ENCODE peak calls at places on chromosomes 2 and 18, in five cellular contexts. One of them, this sample, is unnamed.

GRCh38 chr2:192196451-192197194 is 1.9 kb upstream of the TMEFF2 start:
- DNase-seq in trophoblast cell: no peak
- DNase-seq in mesenchymal stem cell: peak
- DNase-seq in neuronal stem cell: peak
- DNase-seq in H1: no peak
- DNase-seq in this sample: no peak

GRCh38 chr2:180905002-180905401 is 75.4 kb upstream of the UBE2E3 start:
- DNase-seq in trophoblast cell: no peak
- DNase-seq in H1: no peak
- DNase-seq in neuronal stem cell: no peak
- DNase-seq in mesenchymal stem cell: peak
- DNase-seq in this sample: peak

GRCh38 chr2:217935245-217935879 is 67.4 kb downstream of the TNS1 start:
- DNase-seq in trophoblast cell: no peak
- DNase-seq in mesenchymal stem cell: no peak
- DNase-seq in neuronal stem cell: no peak
- DNase-seq in H1: no peak
- DNase-seq in this sample: no peak

GRCh38 chr18:9323750-9324445 is 10.7 kb upstream of the TWSG1 start:
- DNase-seq in trophoblast cell: no peak
- DNase-seq in neuronal stem cell: no peak
- DNase-seq in H1: no peak
- DNase-seq in mesenchymal stem cell: peak
- DNase-seq in this sample: no peak

GRCh38 chr2:25964891-25965290 is 17.4 kb downstream of the KIF3C start:
- DNase-seq in trophoblast cell: peak
- DNase-seq in mesenchymal stem cell: no peak
- DNase-seq in neuronal stem cell: no peak
- DNase-seq in H1: no peak
- DNase-seq in this sample: no peak

GRCh38 chr18:49322770-49323490 is 137.5 kb downstream of the DYM start:
- DNase-seq in neuronal stem cell: no peak
- DNase-seq in trophoblast cell: no peak
- DNase-seq in mesenchymal stem cell: no peak
- DNase-seq in H1: no peak
- DNase-seq in this sample: no peak

GRCh38 chr2:26471766-26472706 is 5.9 kb downstream of the OTOF start:
- DNase-seq in mesenchymal stem cell: no peak
- DNase-seq in trophoblast cell: peak
- DNase-seq in neuronal stem cell: no peak
- DNase-seq in H1: no peak
- DNase-seq in this sample: no peak

GRCh38 chr2:222268311-222268980 is 30.4 kb downstream of the PAX3 start:
- DNase-seq in H1: no peak
- DNase-seq in mesenchymal stem cell: no peak
- DNase-seq in trophoblast cell: no peak
- DNase-seq in neuronal stem cell: no peak
- DNase-seq in this sample: no peak

GRCh38 chr18:36262971-36263370 is 34.5 kb upstream of the FHOD3 start:
- DNase-seq in H1: no peak
- DNase-seq in neuronal stem cell: no peak
- DNase-seq in trophoblast cell: no peak
- DNase-seq in mesenchymal stem cell: no peak
- DNase-seq in this sample: no peak
- H2BK12ac ChIP-seq in H1: no peak
- H2BK12ac ChIP-seq in neuronal stem cell: no peak
- H2BK12ac ChIP-seq in trophoblast cell: no peak
- H2BK12ac ChIP-seq in mesenchymal stem cell: no peak
- H2BK12ac ChIP-seq in this sample: no peak

DNA sequence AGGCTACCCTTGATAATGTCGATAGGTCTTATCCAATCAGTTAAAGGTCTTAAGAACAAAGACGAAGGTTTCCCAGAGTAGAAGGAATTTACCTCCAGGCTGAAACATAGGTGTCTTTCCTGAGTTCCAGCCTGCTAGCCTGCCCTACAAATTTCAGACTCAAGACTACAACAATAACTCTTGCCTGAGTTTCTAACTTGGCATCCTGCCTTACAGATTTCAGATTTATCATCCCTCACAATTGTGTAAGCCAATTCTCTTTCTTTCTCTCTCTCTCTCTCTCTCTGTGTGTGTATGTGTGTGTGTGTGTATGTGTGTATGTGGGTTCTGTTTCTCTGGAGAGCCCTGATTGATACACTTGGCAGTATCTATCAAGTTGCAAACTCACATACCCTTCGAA is 37.2 kb upstream of the B4GALT6 start:
- DNase-seq in mesenchymal stem cell: no peak
- DNase-seq in H1: no peak
- DNase-seq in trophoblast cell: no peak
- DNase-seq in neuronal stem cell: no peak
- DNase-seq in this sample: no peak
- H3K23ac ChIP-seq in mesenchymal stem cell: no peak
- H3K23ac ChIP-seq in H1: no peak
- H3K23ac ChIP-seq in trophoblast cell: no peak
- H3K23ac ChIP-seq in neuronal stem cell: no peak
- H3K23ac ChIP-seq in this sample: no peak

GRCh38 chr2:63052411-63053234 is 2.0 kb downstream of the OTX1 start:
- DNase-seq in H1: peak
- DNase-seq in neuronal stem cell: no peak
- DNase-seq in trophoblast cell: no peak
- DNase-seq in mesenchymal stem cell: peak
- DNase-seq in this sample: peak

GRCh38 chr2:63053235-63053888 is 2.7 kb downstream of the OTX1 start:
- DNase-seq in neuronal stem cell: no peak
- DNase-seq in trophoblast cell: no peak
- DNase-seq in mesenchymal stem cell: peak
- DNase-seq in H1: no peak
- DNase-seq in this sample: no peak

GRCh38 chr2:63050186-63050915 is at the start of gene OTX1:
- DNase-seq in neuronal stem cell: peak
- DNase-seq in mesenchymal stem cell: no peak
- DNase-seq in trophoblast cell: peak
- DNase-seq in H1: peak
- DNase-seq in this sample: peak

GRCh38 chr2:63050916-63051794 is 525 bp downstream of the OTX1 start:
- DNase-seq in trophoblast cell: peak
- DNase-seq in mesenchymal stem cell: peak
- DNase-seq in H1: peak
- DNase-seq in neuronal stem cell: peak
- DNase-seq in this sample: peak

DNA sequence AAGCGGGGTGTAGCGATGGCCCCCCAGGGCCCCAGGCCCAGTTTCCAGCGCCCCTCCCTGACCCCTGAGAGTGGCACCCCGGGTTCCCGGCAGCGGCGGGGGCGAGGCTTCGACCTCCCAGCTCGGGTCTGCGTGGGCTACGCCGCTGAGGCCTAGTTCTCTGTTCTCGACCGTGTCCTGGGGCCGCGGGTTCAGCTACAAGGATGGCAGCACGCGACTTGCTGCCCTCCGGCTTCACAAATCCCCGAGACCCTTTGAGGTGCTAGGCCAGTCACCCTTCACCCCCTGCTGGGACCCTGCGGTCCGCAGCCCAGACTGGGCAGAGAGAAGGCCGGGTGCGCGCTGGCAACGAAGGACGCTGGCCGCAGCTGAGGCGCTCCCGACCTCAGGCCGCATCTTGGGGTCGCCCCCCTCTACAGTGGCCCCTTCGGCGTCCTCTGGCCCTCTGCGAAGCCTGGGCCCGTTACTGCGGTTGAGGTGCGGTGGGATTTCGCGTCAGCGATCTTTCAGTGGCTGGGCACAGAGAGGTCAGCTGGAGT is 1.2 kb downstream of the OTX1 start:
- DNase-seq in H1: peak
- DNase-seq in mesenchymal stem cell: peak
- DNase-seq in neuronal stem cell: peak
- DNase-seq in trophoblast cell: no peak
- DNase-seq in this sample: peak
- H2AFZ ChIP-seq in H1: no peak
- H2AFZ ChIP-seq in mesenchymal stem cell: no peak
- H2AFZ ChIP-seq in neuronal stem cell: peak
- H2AFZ ChIP-seq in trophoblast cell: no peak
- H2AFZ ChIP-seq in this sample: no peak

GRCh38 chr2:10269291-10269690 is 33.4 kb upstream of the HPCAL1 start:
- DNase-seq in mesenchymal stem cell: no peak
- DNase-seq in neuronal stem cell: no peak
- DNase-seq in H1: no peak
- DNase-seq in trophoblast cell: no peak
- DNase-seq in this sample: peak
- H2BK12ac ChIP-seq in mesenchymal stem cell: no peak
- H2BK12ac ChIP-seq in neuronal stem cell: no peak
- H2BK12ac ChIP-seq in H1: no peak
- H2BK12ac ChIP-seq in trophoblast cell: no peak
- H2BK12ac ChIP-seq in this sample: no peak

GRCh38 chr2:73386342-73386868 is 769 bp downstream of the ALMS1 start:
- DNase-seq in neuronal stem cell: no peak
- DNase-seq in mesenchymal stem cell: peak
- DNase-seq in H1: no peak
- DNase-seq in trophoblast cell: no peak
- DNase-seq in this sample: no peak
- H3K23ac ChIP-seq in neuronal stem cell: peak
- H3K23ac ChIP-seq in mesenchymal stem cell: no peak
- H3K23ac ChIP-seq in H1: no peak
- H3K23ac ChIP-seq in trophoblast cell: no peak
- H3K23ac ChIP-seq in this sample: no peak

DNA sequence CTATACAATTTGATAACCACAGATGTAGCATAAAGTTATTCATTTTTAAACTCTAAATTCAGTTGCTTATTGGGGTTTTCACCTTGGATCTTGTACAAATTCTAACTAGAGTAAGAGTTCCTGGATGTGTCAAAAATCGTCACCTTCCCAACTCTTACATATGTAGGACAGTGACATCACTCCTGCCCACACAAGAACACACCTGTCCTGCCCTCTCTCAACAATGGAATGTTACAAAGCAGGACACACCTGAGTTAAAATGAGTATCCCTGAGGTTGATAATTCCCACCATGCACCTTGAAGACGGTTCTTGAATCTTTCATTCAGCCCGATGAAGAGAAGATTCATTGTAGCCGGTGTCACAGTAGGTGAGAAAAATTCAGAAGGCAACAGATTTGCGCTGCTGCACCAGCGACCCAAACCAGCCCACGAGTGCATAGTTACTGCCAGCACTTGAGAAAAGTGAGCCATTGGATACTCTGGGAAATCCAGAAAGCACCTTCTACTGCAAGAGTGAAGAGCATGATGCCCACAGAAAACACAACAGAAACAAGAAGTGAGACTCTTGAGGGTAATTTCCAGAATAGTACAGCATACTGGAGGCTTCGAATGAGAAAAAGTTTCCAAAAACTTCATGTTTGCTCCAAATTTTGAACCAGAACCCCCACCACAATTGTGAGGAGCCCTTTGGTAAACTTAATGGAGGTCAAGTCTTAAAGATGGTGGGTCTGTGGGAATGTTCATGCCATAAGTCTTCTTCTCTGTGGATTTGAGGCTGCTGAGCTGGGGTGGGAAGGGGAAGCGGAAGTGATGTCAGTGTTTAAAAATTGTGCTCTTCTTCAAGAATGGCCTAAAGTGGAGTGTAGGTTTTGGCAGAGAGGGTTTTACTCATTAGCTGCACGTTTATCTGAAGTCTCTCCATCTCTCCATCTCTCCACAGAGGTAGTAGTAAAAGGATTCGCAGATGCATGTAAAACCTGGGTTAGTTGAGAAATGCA is 34.7 kb upstream of the ADAM23 start:
- DNase-seq in neuronal stem cell: no peak
- DNase-seq in mesenchymal stem cell: no peak
- DNase-seq in H1: no peak
- DNase-seq in trophoblast cell: peak
- DNase-seq in this sample: no peak
- H2AFZ ChIP-seq in neuronal stem cell: no peak
- H2AFZ ChIP-seq in mesenchymal stem cell: no peak
- H2AFZ ChIP-seq in H1: no peak
- H2AFZ ChIP-seq in trophoblast cell: no peak
- H2AFZ ChIP-seq in this sample: no peak

GRCh38 chr18:7521226-7521856 is 45.8 kb upstream of the PTPRM start:
- DNase-seq in neuronal stem cell: no peak
- DNase-seq in mesenchymal stem cell: no peak
- DNase-seq in trophoblast cell: no peak
- DNase-seq in H1: no peak
- DNase-seq in this sample: no peak
- H2BK12ac ChIP-seq in neuronal stem cell: no peak
- H2BK12ac ChIP-seq in mesenchymal stem cell: no peak
- H2BK12ac ChIP-seq in trophoblast cell: peak
- H2BK12ac ChIP-seq in H1: no peak
- H2BK12ac ChIP-seq in this sample: no peak

DNA sequence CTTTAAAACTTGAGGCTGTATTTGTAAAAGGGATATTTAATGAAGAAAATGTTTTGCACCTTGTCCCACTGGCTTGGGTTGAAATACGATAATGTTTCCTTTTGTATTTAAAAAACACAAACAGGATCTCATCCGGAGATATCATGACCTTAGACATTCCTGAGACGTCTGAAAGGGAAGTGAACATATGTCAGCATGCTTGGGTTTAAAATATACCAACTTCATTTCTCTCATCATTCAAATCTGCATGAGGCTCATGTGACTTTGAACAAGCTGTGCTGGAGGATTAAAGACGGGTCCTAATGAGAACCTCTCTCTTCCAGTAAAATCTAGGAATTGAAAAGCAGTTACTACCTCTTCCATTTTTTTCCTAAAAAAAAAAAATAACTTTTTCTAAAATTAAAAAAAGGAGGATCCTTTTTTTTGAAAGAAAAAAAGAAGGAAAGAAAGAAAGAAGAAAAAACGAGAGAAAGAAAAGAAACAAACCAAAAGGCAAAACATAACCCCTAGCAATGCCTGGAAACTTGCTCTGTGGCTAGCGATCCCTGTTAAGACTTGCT is 106.8 kb upstream of the ZFP36L2 start:
- DNase-seq in H1: no peak
- DNase-seq in neuronal stem cell: no peak
- DNase-seq in mesenchymal stem cell: no peak
- DNase-seq in trophoblast cell: no peak
- DNase-seq in this sample: no peak
- H3K23ac ChIP-seq in H1: no peak
- H3K23ac ChIP-seq in neuronal stem cell: no peak
- H3K23ac ChIP-seq in mesenchymal stem cell: no peak
- H3K23ac ChIP-seq in trophoblast cell: no peak
- H3K23ac ChIP-seq in this sample: no peak

GRCh38 chr18:3409811-3410210 is 40.2 kb upstream of the TGIF1 start:
- DNase-seq in trophoblast cell: no peak
- DNase-seq in mesenchymal stem cell: no peak
- DNase-seq in neuronal stem cell: peak
- DNase-seq in H1: no peak
- DNase-seq in this sample: no peak
- H2AFZ ChIP-seq in trophoblast cell: no peak
- H2AFZ ChIP-seq in mesenchymal stem cell: no peak
- H2AFZ ChIP-seq in neuronal stem cell: no peak
- H2AFZ ChIP-seq in H1: no peak
- H2AFZ ChIP-seq in this sample: no peak

GRCh38 chr2:224038830-224039079 is 331 bp downstream of the SERPINE2 start:
- DNase-seq in trophoblast cell: no peak
- DNase-seq in mesenchymal stem cell: no peak
- DNase-seq in H1: no peak
- DNase-seq in neuronal stem cell: no peak
- DNase-seq in this sample: no peak

GRCh38 chr2:224039080-224039769 is at the start of gene SERPINE2:
- DNase-seq in mesenchymal stem cell: peak
- DNase-seq in H1: peak
- DNase-seq in trophoblast cell: peak
- DNase-seq in neuronal stem cell: peak
- DNase-seq in this sample: peak

GRCh38 chr2:224038049-224038829 is 847 bp downstream of the SERPINE2 start:
- DNase-seq in H1: peak
- DNase-seq in trophoblast cell: peak
- DNase-seq in mesenchymal stem cell: peak
- DNase-seq in neuronal stem cell: peak
- DNase-seq in this sample: peak

GRCh38 chr2:224034027-224034426 is 5.1 kb downstream of the SERPINE2 start:
- DNase-seq in neuronal stem cell: no peak
- DNase-seq in mesenchymal stem cell: no peak
- DNase-seq in H1: no peak
- DNase-seq in trophoblast cell: no peak
- DNase-seq in this sample: no peak

GRCh38 chr2:224036731-224037376 is 2.2 kb downstream of the SERPINE2 start:
- DNase-seq in H1: no peak
- DNase-seq in trophoblast cell: no peak
- DNase-seq in neuronal stem cell: no peak
- DNase-seq in mesenchymal stem cell: peak
- DNase-seq in this sample: no peak
- H2BK12ac ChIP-seq in H1: no peak
- H2BK12ac ChIP-seq in trophoblast cell: no peak
- H2BK12ac ChIP-seq in neuronal stem cell: no peak
- H2BK12ac ChIP-seq in mesenchymal stem cell: no peak
- H2BK12ac ChIP-seq in this sample: no peak